ENCODE peak calls at places on chromosome 11, in seven cellular contexts. R is K562, F is astrocyte, B is GM23248, L is kidney, P is neural progenitor cell, Y is colonic mucosa. N is an unnamed sample. For H3K4me1, the result is how much of the 10 kb centered on the place peaks cover.

GRCh38 chr11:118142809-118143208 is 9.8 kb downstream of the SCN4B start:
- DNase-seq in F (no peak), L (no peak), R (no peak), P (no peak), Y (no peak), B (peak), N (peak)

GRCh38 chr11:66749091-66749490 is 20.1 kb upstream of the SPTBN2 start:
- DNase-seq in Y (no peak), R (no peak), L (no peak), P (no peak), F (no peak), B (no peak), N (no peak)

GRCh38 chr11:68724293-68724692 is 27.0 kb downstream of the TESMIN start:
- DNase-seq in P (no peak), B (no peak), Y (no peak), R (no peak), F (no peak), L (no peak), N (no peak)

GRCh38 chr11:73225851-73226250 is 7.8 kb downstream of the P2RY2 start:
- DNase-seq in L (peak), P (peak), F (no peak), R (no peak), Y (no peak), B (no peak), N (no peak)

GRCh38 chr11:65219930-65220213 is 38.1 kb downstream of the CAPN1 start:
- DNase-seq in P (no peak), F (no peak), B (peak), R (no peak), Y (no peak), L (no peak), N (no peak)

GRCh38 chr11:126499124-126499752 is 143.8 kb downstream of the ST3GAL4 start:
- DNase-seq in B (no peak), P (no peak), L (no peak), R (no peak), F (no peak), Y (no peak), N (no peak)

GRCh38 chr11:11605821-11606450 is 15.9 kb downstream of the GALNT18 start:
- DNase-seq in L (no peak), Y (no peak), B (no peak), F (no peak), R (no peak), P (no peak), N (no peak)

GRCh38 chr11:94786264-94787126 is 18.3 kb downstream of the AMOTL1 start:
- DNase-seq in Y (no peak), F (no peak), R (no peak), P (peak), B (peak), L (no peak), N (peak)

GRCh38 chr11:11620966-11621880 is 582 bp downstream of the GALNT18 start:
- DNase-seq in F (peak), P (peak), L (peak), B (peak), R (no peak), Y (peak), N (peak)

GRCh38 chr11:23730307-23730998 is 766.4 kb upstream of the LUZP2 start:
- DNase-seq in P (no peak), Y (no peak), L (peak), R (no peak), B (no peak), F (no peak), N (no peak)

GRCh38 chr11:34986883-34987525 is 70.6 kb downstream of the PDHX start:
- DNase-seq in F (no peak), L (no peak), P (no peak), Y (no peak), R (no peak), B (no peak), N (no peak)

GRCh38 chr11:113542420-113542819 is 67.2 kb upstream of the DRD2 start:
- DNase-seq in Y (no peak), P (no peak), L (no peak), B (no peak), R (no peak), F (no peak), N (no peak)
- H3K9ac ChIP-seq in Y (no peak), P (no peak), L (no peak), B (no peak), R (no peak), F (no peak), N (no peak)

DNA sequence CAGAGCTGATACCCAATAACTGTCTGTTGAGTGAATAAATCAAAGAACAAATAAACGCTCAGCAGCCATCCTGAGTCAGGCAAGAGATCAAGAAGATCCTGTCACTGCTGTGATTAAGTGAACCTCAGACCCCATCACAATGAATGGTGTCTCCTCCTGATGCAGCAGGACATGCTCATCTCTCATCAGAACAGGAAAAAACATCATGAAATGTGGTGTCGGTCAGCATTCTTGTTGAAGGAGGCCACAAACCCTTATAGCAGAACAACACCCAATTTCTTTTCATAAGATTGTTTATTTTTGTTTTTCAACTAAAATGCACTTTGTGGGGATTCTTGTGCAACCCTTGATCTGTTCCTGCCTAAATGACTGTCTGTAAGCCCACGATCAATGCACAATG is 60.3 kb downstream of the SYTL2 start:
- DNase-seq in P (no peak), L (no peak), R (no peak), B (no peak), Y (no peak), F (no peak), N (no peak)
- H3K4me1 ChIP-seq in P (under half), L (under half), R (under half), B (under half), Y (under half), F (under half), N (under half)

GRCh38 chr11:93477684-93478234 is 65.4 kb downstream of the SMCO4 start:
- DNase-seq in L (no peak), R (no peak), F (no peak), B (no peak), Y (no peak), P (peak), N (no peak)
- H3K9ac ChIP-seq in L (no peak), R (no peak), F (peak), B (no peak), Y (no peak), P (peak), N (no peak)

DNA sequence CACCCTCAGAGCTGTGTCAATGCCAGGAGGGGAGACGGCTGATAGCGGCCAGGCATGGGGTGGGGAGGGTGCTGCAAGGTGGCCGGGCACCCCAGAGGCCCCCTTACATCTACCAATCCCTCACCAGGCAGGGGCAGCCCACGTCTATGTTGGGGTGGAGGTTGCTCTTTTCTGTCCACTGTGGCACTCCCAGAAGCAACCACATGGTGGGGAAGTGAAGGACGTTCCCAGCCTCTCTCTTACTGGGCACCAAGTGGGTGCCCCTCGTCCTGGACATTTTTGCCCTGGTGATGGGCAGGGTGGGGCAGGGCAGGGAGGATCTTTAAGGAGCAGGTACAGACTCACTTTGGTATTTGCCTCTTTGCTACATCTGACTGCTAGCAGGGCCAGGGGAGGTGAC is 47.5 kb downstream of the NECTIN1 start:
- DNase-seq in F (no peak), R (no peak), P (no peak), Y (no peak), B (peak), L (no peak), N (no peak)
- H3K4me1 ChIP-seq in F (under half), R (under half), P (under half), Y (under half), B (under half), L (under half), N (under half)

GRCh38 chr11:132336781-132337535 is 966.5 kb downstream of the NTM start:
- DNase-seq in Y (no peak), R (no peak), L (no peak), F (no peak), P (no peak), B (no peak), N (no peak)
- H3K9ac ChIP-seq in Y (no peak), R (no peak), L (no peak), F (no peak), P (no peak), B (no peak), N (no peak)

GRCh38 chr11:114074546-114075342 is 15.2 kb downstream of the ZBTB16 start:
- DNase-seq in B (no peak), Y (no peak), F (no peak), L (no peak), P (no peak), R (no peak), N (no peak)

GRCh38 chr11:114076974-114077373 is 17.5 kb downstream of the ZBTB16 start:
- DNase-seq in R (no peak), Y (no peak), F (no peak), P (peak), B (no peak), L (no peak), N (no peak)

GRCh38 chr11:114075343-114075610 is 15.8 kb downstream of the ZBTB16 start:
- DNase-seq in P (no peak), R (no peak), L (no peak), F (no peak), B (no peak), Y (no peak), N (no peak)

GRCh38 chr11:114077482-114078305 is 18.2 kb downstream of the ZBTB16 start:
- DNase-seq in R (no peak), F (no peak), Y (no peak), P (no peak), L (no peak), B (no peak), N (peak)

DNA sequence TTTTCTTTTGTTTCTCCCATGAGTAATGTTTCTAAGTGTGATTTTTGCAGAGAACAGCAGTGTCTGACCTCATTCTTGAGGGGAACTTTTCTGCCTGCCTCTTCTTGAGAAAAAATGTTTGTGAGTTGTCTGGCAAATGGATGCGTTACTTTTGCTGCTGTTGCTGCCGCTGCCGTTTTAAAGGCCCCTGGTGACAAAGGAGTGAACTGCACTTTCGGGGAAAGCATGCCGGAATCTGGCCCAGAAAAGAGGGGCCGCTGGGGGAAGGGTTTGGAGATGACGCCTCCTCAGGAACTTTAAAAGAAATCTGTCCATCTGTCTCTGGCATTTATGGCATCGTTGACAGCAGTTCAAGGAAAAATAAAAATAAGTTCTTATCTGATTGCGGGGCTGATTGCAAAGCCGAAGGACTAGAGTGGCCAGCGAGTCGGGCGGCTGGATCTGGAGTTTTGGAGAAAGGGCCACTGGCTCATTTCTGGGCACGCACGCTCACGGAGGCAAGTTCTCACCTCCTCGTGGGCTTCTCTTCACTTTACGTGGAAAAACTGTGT is 16.5 kb downstream of the ZBTB16 start:
- DNase-seq in B (peak), F (no peak), Y (no peak), L (no peak), R (peak), P (peak), N (no peak)
- H3K4me1 ChIP-seq in B (under half), F (under half), Y (under half), L (under half), R (under half), P (half or more), N (under half)

GRCh38 chr11:96200243-96200642 is 142.8 kb downstream of the MAML2 start:
- DNase-seq in L (no peak), Y (no peak), F (peak), B (peak), R (no peak), P (no peak), N (no peak)
- H3K9ac ChIP-seq in L (no peak), Y (no peak), F (peak), B (no peak), R (no peak), P (no peak), N (no peak)

GRCh38 chr11:47394322-47395224 is 13.8 kb upstream of the SLC39A13 start:
- DNase-seq in L (peak), Y (no peak), B (no peak), R (peak), F (no peak), P (peak), N (peak)

GRCh38 chr11:47398011-47398410 is 10.4 kb upstream of the SLC39A13 start:
- DNase-seq in P (peak), Y (no peak), L (peak), R (no peak), B (no peak), F (no peak), N (no peak)

GRCh38 chr11:47394050-47394321 is 14.4 kb upstream of the SLC39A13 start:
- DNase-seq in L (peak), Y (no peak), F (no peak), R (no peak), B (no peak), P (no peak), N (no peak)

GRCh38 chr11:47395225-47396048 is 13.0 kb upstream of the SLC39A13 start:
- DNase-seq in F (no peak), B (no peak), L (peak), P (no peak), Y (no peak), R (no peak), N (no peak)

DNA sequence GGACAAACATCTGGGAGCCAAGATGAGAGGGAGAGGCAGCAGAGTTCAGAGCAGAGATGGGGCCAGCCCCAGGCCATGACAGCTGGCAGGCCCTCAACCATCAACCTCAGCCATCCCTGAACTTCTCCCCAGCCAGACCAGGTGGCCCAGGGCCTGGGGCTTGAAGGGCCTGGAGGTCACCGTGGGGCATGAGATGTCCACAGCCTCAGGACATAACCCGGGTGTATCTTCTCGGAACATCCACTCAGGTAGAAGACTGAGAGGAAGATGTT is 12.4 kb upstream of the SLC39A13 start:
- DNase-seq in B (no peak), L (no peak), R (no peak), P (peak), F (no peak), Y (no peak), N (no peak)
- H3K4me1 ChIP-seq in B (under half), L (under half), R (under half), P (under half), F (under half), Y (under half), N (under half)

GRCh38 chr11:59437770-59438169 is 1.5 kb downstream of the OR5A1 start:
- DNase-seq in Y (no peak), B (no peak), L (no peak), F (no peak), R (no peak), P (peak), N (no peak)

GRCh38 chr11:59436169-59436568 is at the start of gene OR5A1:
- DNase-seq in Y (no peak), B (no peak), F (no peak), R (no peak), L (no peak), P (no peak), N (no peak)
- H3K9ac ChIP-seq in Y (no peak), B (no peak), F (no peak), R (no peak), L (no peak), P (no peak), N (no peak)

DNA sequence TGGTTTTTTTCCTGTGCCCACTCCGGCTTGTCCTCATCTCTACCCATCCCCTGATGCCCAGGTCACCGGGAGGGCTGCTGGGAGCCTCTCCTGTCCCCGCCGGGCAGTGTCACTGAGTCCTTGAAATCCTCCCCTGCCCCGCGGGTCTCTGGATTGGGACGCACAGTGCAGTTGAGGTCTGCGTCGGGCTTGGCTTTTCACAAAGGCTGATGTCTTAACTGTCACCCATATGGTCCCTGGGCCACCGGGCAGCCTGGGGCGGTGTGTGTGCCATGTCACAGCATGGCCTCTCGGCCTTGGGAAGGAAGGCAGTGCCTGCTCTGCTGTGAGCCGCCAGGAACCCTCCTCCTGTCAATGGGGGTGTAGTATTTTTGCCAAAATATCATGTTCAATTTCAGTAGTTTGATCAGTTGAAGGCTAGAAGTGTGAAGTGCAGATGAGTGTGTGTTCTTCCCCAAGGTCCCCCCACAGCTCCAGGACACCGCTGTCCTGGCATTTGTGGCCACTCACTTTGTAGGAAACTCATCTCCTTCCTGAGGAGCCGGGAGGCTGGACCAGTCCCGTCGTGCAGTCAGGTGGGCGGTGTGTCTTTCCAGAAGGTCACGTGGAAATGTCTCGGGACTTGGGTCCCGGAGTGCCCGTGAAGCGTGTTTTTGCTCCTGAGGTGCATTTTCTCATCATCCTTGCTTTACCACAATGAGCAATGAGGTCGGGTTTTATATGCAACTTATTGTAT is 37.6 kb downstream of the CTTN start:
- DNase-seq in Y (no peak), L (peak), R (no peak), B (no peak), F (no peak), P (no peak), N (no peak)
- H3K4me1 ChIP-seq in Y (under half), L (under half), R (under half), B (under half), F (under half), P (under half), N (under half)

N was measured in MM.1S.